ENCODE peak calls at places on chromosomes 13 and 19, in five cellular contexts. Z, L, G, R and U are unnamed samples.

GRCh38 chr13:110307697-110308376 is 753 bp downstream of the COL4A2 start:
- DNase-seq in Z (no peak), L (no peak), G (no peak), R (no peak), U (no peak)

GRCh38 chr13:112069063-112069726 is 2.2 kb downstream of the SOX1 start:
- DNase-seq in Z (no peak), L (no peak), G (no peak), R (no peak), U (no peak)

GRCh38 chr13:21458816-21459701 is at the start of gene ZDHHC20:
- DNase-seq in Z (peak), L (peak), G (peak), R (peak), U (no peak)

GRCh38 chr19:35869327-35870123 is 1.2 kb downstream of the APLP1 start:
- DNase-seq in Z (no peak), L (peak), G (peak), R (peak), U (no peak)

GRCh38 chr13:40933508-40933907 is 85.6 kb downstream of the ELF1 start:
- DNase-seq in Z (no peak), L (no peak), G (no peak), R (no peak), U (no peak)

GRCh38 chr19:8321760-8322637 is 703 bp downstream of the RPS28 start:
- DNase-seq in Z (no peak), L (peak), G (no peak), R (no peak), U (no peak)

GRCh38 chr13:103315701-103316100 is 249.5 kb upstream of the SLC10A2 start:
- DNase-seq in Z (no peak), L (no peak), G (no peak), R (no peak), U (no peak)

GRCh38 chr13:57604442-57604841 is 27.1 kb upstream of the PCDH17 start:
- DNase-seq in Z (no peak), L (no peak), G (no peak), R (no peak), U (no peak)

GRCh38 chr13:52025475-52026245 is 1.2 kb downstream of the UTP14C start:
- DNase-seq in Z (no peak), L (no peak), G (no peak), R (no peak), U (peak)

GRCh38 chr19:934865-935422 is 9.1 kb downstream of the ARID3A start:
- DNase-seq in Z (no peak), L (no peak), G (peak), R (peak), U (no peak)

GRCh38 chr13:111859361-111860105 is 207.4 kb upstream of the SOX1 start:
- DNase-seq in Z (no peak), L (no peak), G (no peak), R (no peak), U (peak)

GRCh38 chr13:111249637-111250360 is 70.6 kb upstream of the TEX29 start:
- DNase-seq in Z (no peak), L (no peak), G (no peak), R (no peak), U (no peak)

GRCh38 chr19:19538077-19538764 is at the start of gene CILP2:
- DNase-seq in Z (no peak), L (peak), G (peak), R (peak), U (no peak)

GRCh38 chr13:105663182-105663581 is 872.3 kb downstream of the EFNB2 start:
- DNase-seq in Z (no peak), L (no peak), G (no peak), R (no peak), U (no peak)

GRCh38 chr13:101626925-101627555 is 174.6 kb downstream of the ITGBL1 start:
- DNase-seq in Z (no peak), L (no peak), G (no peak), R (no peak), U (no peak)

GRCh38 chr13:27960362-27961226 is 8.5 kb downstream of the CDX2 start:
- DNase-seq in Z (peak), L (peak), G (peak), R (peak), U (no peak)

GRCh38 chr19:15180451-15181390 is 20.1 kb downstream of the NOTCH3 start:
- DNase-seq in Z (no peak), L (peak), G (peak), R (peak), U (no peak)

GRCh38 chr13:97353927-97354326 is 80.0 kb upstream of the RAP2A start:
- DNase-seq in Z (no peak), L (no peak), G (no peak), R (no peak), U (no peak)

GRCh38 chr13:39105110-39105509 is 66.9 kb downstream of the NHLRC3 start:
- DNase-seq in Z (no peak), L (no peak), G (no peak), R (no peak), U (no peak)

GRCh38 chr13:36920612-36921185 is 661 bp upstream of the SMAD9 start:
- DNase-seq in Z (no peak), L (no peak), G (no peak), R (no peak), U (no peak)

DNA sequence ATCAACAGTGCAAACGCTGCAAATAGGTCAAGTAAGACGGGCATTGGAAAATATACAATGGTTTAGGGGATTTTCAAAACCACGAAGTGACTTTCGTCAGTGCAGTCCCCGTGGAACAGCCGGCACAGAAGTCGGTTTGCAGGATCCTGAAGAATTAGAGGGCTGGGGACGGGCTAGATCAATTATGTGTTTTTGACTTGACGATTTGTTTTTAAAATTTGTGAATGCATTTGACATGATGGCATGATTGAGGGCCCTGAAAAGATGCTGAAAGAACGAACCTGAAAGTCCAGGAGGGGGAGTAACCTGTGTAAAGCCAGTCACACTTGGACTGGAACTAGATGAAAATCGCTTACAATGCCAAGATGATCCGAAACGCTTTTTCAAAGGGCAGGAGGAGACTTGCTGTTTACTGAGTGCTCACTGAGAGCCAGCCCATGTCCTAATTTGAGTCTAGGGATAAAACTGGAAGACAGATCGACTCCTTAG is 8.9 kb upstream of the DGKH start:
- DNase-seq in Z (no peak), L (no peak), G (no peak), R (no peak), U (no peak)
- TF ChIP-seq CTCF in Z (no peak), L (no peak), G (no peak), R (no peak), U (no peak)

GRCh38 chr19:38870612-38871011 is 7.5 kb downstream of the RINL start:
- DNase-seq in Z (no peak), L (no peak), G (no peak), R (no peak), U (no peak)
- TF ChIP-seq CTCF in Z (no peak), L (no peak), G (no peak), R (no peak), U (no peak)

DNA sequence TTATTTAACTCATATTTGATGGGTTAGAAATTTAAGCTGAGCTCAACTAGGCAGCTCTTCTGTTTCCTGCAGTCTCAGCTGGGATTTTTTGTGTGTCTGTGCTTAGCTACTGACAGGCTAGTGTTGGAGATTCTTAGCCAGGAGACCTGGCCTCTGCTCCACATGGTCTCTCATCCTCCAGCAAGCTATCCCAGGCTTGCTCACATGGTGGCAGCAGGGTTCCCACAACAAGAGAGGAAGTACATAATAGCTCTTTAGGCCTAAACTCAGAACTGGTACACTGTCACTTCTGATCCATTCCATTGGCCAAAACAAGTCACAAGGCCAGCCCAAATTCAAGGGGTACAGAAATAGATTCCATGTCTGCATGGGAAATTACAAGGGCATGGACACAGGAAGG is 406.2 kb downstream of the SUCLA2 start:
- DNase-seq in Z (no peak), L (no peak), G (no peak), R (no peak), U (no peak)
- TF ChIP-seq CTCF in Z (no peak), L (no peak), G (no peak), R (no peak), U (no peak)

GRCh38 chr13:44648392-44649117 is 72.4 kb upstream of the TSC22D1 start:
- DNase-seq in Z (no peak), L (peak), G (no peak), R (no peak), U (no peak)
- TF ChIP-seq CTCF in Z (peak), L (no peak), G (no peak), R (no peak), U (peak)

GRCh38 chr19:45191324-45191845 is 12.8 kb downstream of the BLOC1S3 start:
- DNase-seq in Z (no peak), L (no peak), G (no peak), R (no peak), U (no peak)

GRCh38 chr19:45186509-45187334 is 8.1 kb downstream of the BLOC1S3 start:
- DNase-seq in Z (no peak), L (no peak), G (no peak), R (no peak), U (no peak)

GRCh38 chr19:45189971-45190370 is 11.4 kb downstream of the BLOC1S3 start:
- DNase-seq in Z (no peak), L (no peak), G (no peak), R (no peak), U (no peak)

GRCh38 chr19:45184115-45184514 is 5.5 kb downstream of the BLOC1S3 start:
- DNase-seq in Z (no peak), L (no peak), G (no peak), R (no peak), U (no peak)

DNA sequence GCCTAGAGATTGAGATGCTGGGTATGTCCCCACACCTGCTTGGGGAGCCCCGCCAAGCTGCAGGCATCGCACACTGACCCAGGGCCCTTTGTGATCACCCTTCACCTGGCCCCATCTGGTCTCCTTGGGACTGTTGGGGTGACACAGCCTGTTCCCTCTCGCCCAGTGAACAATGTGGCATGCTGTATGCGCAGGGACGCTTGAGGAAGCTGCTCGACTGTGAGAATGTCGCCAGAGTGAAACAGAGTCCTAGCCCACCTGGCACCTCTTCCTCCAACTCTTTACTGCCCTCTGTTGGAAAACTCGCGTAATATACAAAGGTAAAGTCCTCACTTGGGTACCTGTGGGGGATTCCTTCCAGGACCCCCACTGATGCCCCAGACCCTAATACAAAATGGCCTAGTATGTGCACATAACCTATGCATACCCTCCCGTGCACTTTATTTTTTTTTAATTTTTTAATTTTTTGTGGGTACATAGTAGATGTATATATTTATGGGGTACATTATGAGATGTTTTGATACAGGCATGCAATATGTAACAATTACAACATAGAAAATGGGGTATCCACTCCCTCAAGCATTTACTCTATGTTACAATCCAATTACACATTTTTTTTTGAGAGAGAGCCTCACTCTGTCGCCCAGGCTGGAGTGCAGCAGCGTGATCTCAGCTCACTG is 9.0 kb downstream of the BLOC1S3 start:
- DNase-seq in Z (peak), L (peak), G (no peak), R (no peak), U (no peak)
- TF ChIP-seq CTCF in Z (peak), L (peak), G (peak), R (peak), U (peak)

GRCh38 chr19:16360738-16361137 is 36.1 kb downstream of the KLF2 start:
- DNase-seq in Z (no peak), L (no peak), G (no peak), R (no peak), U (no peak)
- TF ChIP-seq CTCF in Z (no peak), L (no peak), G (no peak), R (no peak), U (no peak)